ENCODE peak calls at places on chromosomes 13 and 19, in ten cellular contexts. J, S, I, Z, A, D, B, Q, R and H are unnamed samples.
A peak's percentile ranks its signal among the peaks of the same experiment; 100 is the strongest.

GRCh38 chr19:48631254-48631653 is 5.9 kb downstream of the DBP start:
- DNase-seq in J (no peak), S (no peak), I (no peak), Z (no peak), A (no peak), D (no peak), B (no peak), Q (no peak), R (no peak), H (no peak)

GRCh38 chr13:107028751-107029150 is 460.8 kb upstream of the ARGLU1 start:
- DNase-seq in J (no peak), S (no peak), I (no peak), Z (no peak), A (no peak), D (no peak), B (no peak), Q (no peak), R (no peak), H (no peak)

GRCh38 chr13:21501709-21502108 is 42.6 kb upstream of the ZDHHC20 start:
- DNase-seq in J (no peak), S (no peak), I (no peak), Z (no peak), A (no peak), D (no peak), B (no peak), Q (no peak), R (no peak), H (no peak)

GRCh38 chr13:20412761-20413355 is 112.8 kb downstream of the CRYL1 start:
- DNase-seq in J (no peak), S (peak; percentile 14), I (no peak), Z (no peak), A (no peak), D (peak; percentile 20), B (no peak), Q (no peak), R (no peak), H (no peak)

GRCh38 chr19:51407631-51408131 is 9.8 kb downstream of the SIGLEC10 start:
- DNase-seq in J (peak; percentile 40), S (peak; percentile 56), I (no peak), Z (no peak), A (no peak), D (peak; percentile 10), B (peak; percentile 23), Q (no peak), R (no peak), H (peak; percentile 54)

GRCh38 chr13:111407381-111408131 is 87.1 kb downstream of the TEX29 start:
- DNase-seq in J (no peak), S (no peak), I (no peak), Z (no peak), A (no peak), D (no peak), B (no peak), Q (no peak), R (no peak), H (no peak)

GRCh38 chr19:3575949-3576673 is 3.4 kb downstream of the HMG20B start:
- DNase-seq in J (no peak), S (no peak), I (no peak), Z (no peak), A (no peak), D (no peak), B (no peak), Q (no peak), R (no peak), H (no peak)

GRCh38 chr19:5957132-5957531 is 20.8 kb downstream of the RANBP3 start:
- DNase-seq in J (no peak), S (no peak), I (no peak), Z (no peak), A (no peak), D (no peak), B (no peak), Q (no peak), R (peak; percentile 28), H (no peak)

GRCh38 chr13:27632214-27632613 is 10.5 kb downstream of the POLR1D start:
- DNase-seq in J (no peak), S (no peak), I (no peak), Z (no peak), A (no peak), D (no peak), B (no peak), Q (no peak), R (no peak), H (no peak)

GRCh38 chr19:16585808-16586476 is 13.7 kb upstream of the SLC35E1 start:
- DNase-seq in J (no peak), S (no peak), I (no peak), Z (no peak), A (no peak), D (no peak), B (peak; percentile 71), Q (no peak), R (no peak), H (no peak)

GRCh38 chr13:98556968-98557591 is 19.8 kb downstream of the STK24 start:
- DNase-seq in J (no peak), S (no peak), I (peak; percentile 51), Z (peak; percentile 27), A (no peak), D (no peak), B (no peak), Q (no peak), R (no peak), H (no peak)

GRCh38 chr19:2039082-2039958 is 11.7 kb downstream of the MKNK2 start:
- DNase-seq in J (no peak), S (no peak), I (no peak), Z (peak; percentile 31), A (no peak), D (no peak), B (no peak), Q (no peak), R (no peak), H (no peak)

GRCh38 chr19:18765224-18765623 is 25.9 kb downstream of the COMP start:
- DNase-seq in J (no peak), S (no peak), I (no peak), Z (no peak), A (no peak), D (no peak), B (no peak), Q (no peak), R (peak; percentile 31), H (no peak)

GRCh38 chr19:45340899-45341453 is 426 bp downstream of the KLC3 start:
- DNase-seq in J (no peak), S (peak; percentile 13), I (no peak), Z (peak; percentile 23), A (no peak), D (peak; percentile 11), B (no peak), Q (no peak), R (no peak), H (no peak)

GRCh38 chr19:40691421-40692211 is 1.2 kb upstream of the NUMBL start:
- DNase-seq in J (no peak), S (no peak), I (no peak), Z (no peak), A (no peak), D (no peak), B (no peak), Q (no peak), R (no peak), H (no peak)